ENCODE peak calls at places on chromosomes 13 and 19, in seven cellular contexts. One of them, this sample, is unnamed.

GRCh38 chr13:111383591-111384440 is 63.4 kb downstream of the TEX29 start:
- DNase-seq in A549: no peak
- DNase-seq in astrocyte of the cerebellum: no peak
- DNase-seq in activated T-cell treated with anti-CD3 and anti-CD28 coated beads, Interleukin-2, amount 50 U/mL, for 1 hour: no peak
- DNase-seq in WTC11: no peak
- DNase-seq in nephron progenitor cell: no peak
- DNase-seq in omental fat pad: no peak
- DNase-seq in this sample: no peak

GRCh38 chr13:75366380-75367280 is 115.3 kb downstream of the TBC1D4 start:
- DNase-seq in WTC11: no peak
- DNase-seq in omental fat pad: no peak
- DNase-seq in activated T-cell treated with anti-CD3 and anti-CD28 coated beads, Interleukin-2, amount 50 U/mL, for 1 hour: no peak
- DNase-seq in astrocyte of the cerebellum: no peak
- DNase-seq in nephron progenitor cell: no peak
- DNase-seq in A549: no peak
- DNase-seq in this sample: no peak

GRCh38 chr19:52138614-52139290 is 986 bp downstream of the ZNF616 start:
- DNase-seq in activated T-cell treated with anti-CD3 and anti-CD28 coated beads, Interleukin-2, amount 50 U/mL, for 1 hour: peak
- DNase-seq in A549: no peak
- DNase-seq in WTC11: peak
- DNase-seq in omental fat pad: no peak
- DNase-seq in astrocyte of the cerebellum: no peak
- DNase-seq in nephron progenitor cell: peak
- DNase-seq in this sample: peak

GRCh38 chr13:110216403-110217041 is 90.4 kb downstream of the COL4A1 start:
- DNase-seq in activated T-cell treated with anti-CD3 and anti-CD28 coated beads, Interleukin-2, amount 50 U/mL, for 1 hour: no peak
- DNase-seq in omental fat pad: no peak
- DNase-seq in A549: no peak
- DNase-seq in WTC11: no peak
- DNase-seq in astrocyte of the cerebellum: peak
- DNase-seq in nephron progenitor cell: no peak
- DNase-seq in this sample: no peak

GRCh38 chr19:56976300-56976699 is 135.8 kb upstream of the PEG3 start:
- DNase-seq in WTC11: no peak
- DNase-seq in omental fat pad: no peak
- DNase-seq in activated T-cell treated with anti-CD3 and anti-CD28 coated beads, Interleukin-2, amount 50 U/mL, for 1 hour: no peak
- DNase-seq in A549: no peak
- DNase-seq in nephron progenitor cell: no peak
- DNase-seq in astrocyte of the cerebellum: no peak
- DNase-seq in this sample: no peak

GRCh38 chr19:16168465-16169081 is 4.8 kb downstream of the CIB3 start:
- DNase-seq in astrocyte of the cerebellum: no peak
- DNase-seq in omental fat pad: no peak
- DNase-seq in A549: no peak
- DNase-seq in nephron progenitor cell: no peak
- DNase-seq in activated T-cell treated with anti-CD3 and anti-CD28 coated beads, Interleukin-2, amount 50 U/mL, for 1 hour: no peak
- DNase-seq in WTC11: no peak
- DNase-seq in this sample: no peak

GRCh38 chr13:48333976-48334375 is 30.4 kb downstream of the RB1 start:
- DNase-seq in WTC11: no peak
- DNase-seq in nephron progenitor cell: no peak
- DNase-seq in omental fat pad: no peak
- DNase-seq in A549: no peak
- DNase-seq in astrocyte of the cerebellum: no peak
- DNase-seq in activated T-cell treated with anti-CD3 and anti-CD28 coated beads, Interleukin-2, amount 50 U/mL, for 1 hour: no peak
- DNase-seq in this sample: no peak

GRCh38 chr13:75581874-75582640 is 32.5 kb downstream of the UCHL3 start:
- DNase-seq in astrocyte of the cerebellum: no peak
- DNase-seq in A549: no peak
- DNase-seq in activated T-cell treated with anti-CD3 and anti-CD28 coated beads, Interleukin-2, amount 50 U/mL, for 1 hour: no peak
- DNase-seq in nephron progenitor cell: no peak
- DNase-seq in omental fat pad: no peak
- DNase-seq in WTC11: no peak
- DNase-seq in this sample: no peak

GRCh38 chr19:14004619-14005380 is 1.3 kb downstream of the RFX1 start:
- DNase-seq in WTC11: no peak
- DNase-seq in activated T-cell treated with anti-CD3 and anti-CD28 coated beads, Interleukin-2, amount 50 U/mL, for 1 hour: no peak
- DNase-seq in nephron progenitor cell: no peak
- DNase-seq in A549: no peak
- DNase-seq in omental fat pad: no peak
- DNase-seq in astrocyte of the cerebellum: no peak
- DNase-seq in this sample: no peak

GRCh38 chr19:1591421-1592022 is 1.1 kb downstream of the MBD3 start:
- DNase-seq in astrocyte of the cerebellum: no peak
- DNase-seq in activated T-cell treated with anti-CD3 and anti-CD28 coated beads, Interleukin-2, amount 50 U/mL, for 1 hour: no peak
- DNase-seq in nephron progenitor cell: no peak
- DNase-seq in WTC11: no peak
- DNase-seq in A549: no peak
- DNase-seq in omental fat pad: no peak
- DNase-seq in this sample: no peak

GRCh38 chr13:27372896-27373295 is 51.5 kb upstream of the GTF3A start:
- DNase-seq in A549: peak
- DNase-seq in WTC11: peak
- DNase-seq in nephron progenitor cell: peak
- DNase-seq in omental fat pad: no peak
- DNase-seq in activated T-cell treated with anti-CD3 and anti-CD28 coated beads, Interleukin-2, amount 50 U/mL, for 1 hour: no peak
- DNase-seq in astrocyte of the cerebellum: no peak
- DNase-seq in this sample: no peak

GRCh38 chr13:104024416-104025170 is 958.4 kb upstream of the SLC10A2 start:
- DNase-seq in astrocyte of the cerebellum: no peak
- DNase-seq in nephron progenitor cell: no peak
- DNase-seq in A549: no peak
- DNase-seq in omental fat pad: no peak
- DNase-seq in activated T-cell treated with anti-CD3 and anti-CD28 coated beads, Interleukin-2, amount 50 U/mL, for 1 hour: no peak
- DNase-seq in WTC11: no peak
- DNase-seq in this sample: no peak

GRCh38 chr19:55986487-55986886 is at the start of gene NLRP5:
- DNase-seq in astrocyte of the cerebellum: no peak
- DNase-seq in WTC11: no peak
- DNase-seq in A549: no peak
- DNase-seq in activated T-cell treated with anti-CD3 and anti-CD28 coated beads, Interleukin-2, amount 50 U/mL, for 1 hour: no peak
- DNase-seq in omental fat pad: no peak
- DNase-seq in nephron progenitor cell: no peak
- DNase-seq in this sample: no peak

GRCh38 chr19:40594657-40595077 is 6.5 kb upstream of the LTBP4 start:
- DNase-seq in A549: peak
- DNase-seq in omental fat pad: no peak
- DNase-seq in nephron progenitor cell: no peak
- DNase-seq in astrocyte of the cerebellum: no peak
- DNase-seq in WTC11: no peak
- DNase-seq in activated T-cell treated with anti-CD3 and anti-CD28 coated beads, Interleukin-2, amount 50 U/mL, for 1 hour: no peak
- DNase-seq in this sample: no peak

GRCh38 chr19:38952395-38953165 is 21.8 kb downstream of the MRPS12 start:
- DNase-seq in astrocyte of the cerebellum: no peak
- DNase-seq in WTC11: peak
- DNase-seq in activated T-cell treated with anti-CD3 and anti-CD28 coated beads, Interleukin-2, amount 50 U/mL, for 1 hour: no peak
- DNase-seq in nephron progenitor cell: peak
- DNase-seq in omental fat pad: no peak
- DNase-seq in A549: peak
- DNase-seq in this sample: peak

GRCh38 chr19:40613669-40614594 is 12.8 kb downstream of the LTBP4 start:
- DNase-seq in WTC11: peak
- DNase-seq in omental fat pad: no peak
- DNase-seq in A549: peak
- DNase-seq in astrocyte of the cerebellum: no peak
- DNase-seq in activated T-cell treated with anti-CD3 and anti-CD28 coated beads, Interleukin-2, amount 50 U/mL, for 1 hour: peak
- DNase-seq in nephron progenitor cell: peak
- DNase-seq in this sample: peak

GRCh38 chr13:29441301-29441700 is 154.2 kb downstream of the SLC7A1 start:
- DNase-seq in nephron progenitor cell: no peak
- DNase-seq in astrocyte of the cerebellum: no peak
- DNase-seq in activated T-cell treated with anti-CD3 and anti-CD28 coated beads, Interleukin-2, amount 50 U/mL, for 1 hour: no peak
- DNase-seq in omental fat pad: no peak
- DNase-seq in A549: no peak
- DNase-seq in WTC11: no peak
- DNase-seq in this sample: no peak

GRCh38 chr13:25186187-25186586 is 14.1 kb upstream of the AMER2 start:
- DNase-seq in nephron progenitor cell: no peak
- DNase-seq in A549: no peak
- DNase-seq in WTC11: no peak
- DNase-seq in activated T-cell treated with anti-CD3 and anti-CD28 coated beads, Interleukin-2, amount 50 U/mL, for 1 hour: no peak
- DNase-seq in omental fat pad: no peak
- DNase-seq in astrocyte of the cerebellum: no peak
- DNase-seq in this sample: no peak

GRCh38 chr13:106103779-106104178 is 431.7 kb downstream of the EFNB2 start:
- DNase-seq in A549: peak
- DNase-seq in nephron progenitor cell: no peak
- DNase-seq in omental fat pad: no peak
- DNase-seq in WTC11: no peak
- DNase-seq in activated T-cell treated with anti-CD3 and anti-CD28 coated beads, Interleukin-2, amount 50 U/mL, for 1 hour: no peak
- DNase-seq in astrocyte of the cerebellum: no peak
- DNase-seq in this sample: no peak

GRCh38 chr13:22198001-22198400 is 527.1 kb downstream of the FGF9 start:
- DNase-seq in astrocyte of the cerebellum: no peak
- DNase-seq in activated T-cell treated with anti-CD3 and anti-CD28 coated beads, Interleukin-2, amount 50 U/mL, for 1 hour: no peak
- DNase-seq in WTC11: no peak
- DNase-seq in omental fat pad: no peak
- DNase-seq in A549: no peak
- DNase-seq in nephron progenitor cell: no peak
- DNase-seq in this sample: no peak

GRCh38 chr13:96075953-96076543 is 13.9 kb upstream of the HS6ST3 start:
- DNase-seq in omental fat pad: no peak
- DNase-seq in astrocyte of the cerebellum: no peak
- DNase-seq in activated T-cell treated with anti-CD3 and anti-CD28 coated beads, Interleukin-2, amount 50 U/mL, for 1 hour: no peak
- DNase-seq in A549: no peak
- DNase-seq in nephron progenitor cell: no peak
- DNase-seq in WTC11: no peak
- DNase-seq in this sample: no peak

GRCh38 chr13:80706164-80706471 is 365.2 kb upstream of the SPRY2 start:
- DNase-seq in A549: no peak
- DNase-seq in omental fat pad: no peak
- DNase-seq in WTC11: no peak
- DNase-seq in astrocyte of the cerebellum: no peak
- DNase-seq in activated T-cell treated with anti-CD3 and anti-CD28 coated beads, Interleukin-2, amount 50 U/mL, for 1 hour: no peak
- DNase-seq in nephron progenitor cell: no peak
- DNase-seq in this sample: no peak

GRCh38 chr13:85261757-85262346 is 537.4 kb downstream of the SLITRK6 start:
- DNase-seq in nephron progenitor cell: no peak
- DNase-seq in A549: no peak
- DNase-seq in omental fat pad: no peak
- DNase-seq in astrocyte of the cerebellum: no peak
- DNase-seq in activated T-cell treated with anti-CD3 and anti-CD28 coated beads, Interleukin-2, amount 50 U/mL, for 1 hour: no peak
- DNase-seq in WTC11: no peak
- DNase-seq in this sample: no peak

GRCh38 chr19:17075860-17076538 is 422 bp downstream of the MYO9B start:
- DNase-seq in nephron progenitor cell: no peak
- DNase-seq in A549: no peak
- DNase-seq in astrocyte of the cerebellum: no peak
- DNase-seq in omental fat pad: no peak
- DNase-seq in activated T-cell treated with anti-CD3 and anti-CD28 coated beads, Interleukin-2, amount 50 U/mL, for 1 hour: peak
- DNase-seq in WTC11: no peak
- DNase-seq in this sample: peak

GRCh38 chr19:3058009-3058820 is 4.1 kb downstream of the TLE5 start:
- DNase-seq in activated T-cell treated with anti-CD3 and anti-CD28 coated beads, Interleukin-2, amount 50 U/mL, for 1 hour: no peak
- DNase-seq in astrocyte of the cerebellum: no peak
- DNase-seq in A549: no peak
- DNase-seq in WTC11: no peak
- DNase-seq in omental fat pad: no peak
- DNase-seq in nephron progenitor cell: no peak
- DNase-seq in this sample: no peak

GRCh38 chr19:35552534-35553384 is 7.3 kb downstream of the TMEM147 start:
- DNase-seq in nephron progenitor cell: no peak
- DNase-seq in A549: no peak
- DNase-seq in activated T-cell treated with anti-CD3 and anti-CD28 coated beads, Interleukin-2, amount 50 U/mL, for 1 hour: no peak
- DNase-seq in astrocyte of the cerebellum: no peak
- DNase-seq in WTC11: no peak
- DNase-seq in omental fat pad: no peak
- DNase-seq in this sample: no peak

GRCh38 chr19:51644636-51645271 is 1.9 kb downstream of the SIGLEC14 start:
- DNase-seq in nephron progenitor cell: no peak
- DNase-seq in activated T-cell treated with anti-CD3 and anti-CD28 coated beads, Interleukin-2, amount 50 U/mL, for 1 hour: no peak
- DNase-seq in A549: no peak
- DNase-seq in astrocyte of the cerebellum: no peak
- DNase-seq in WTC11: no peak
- DNase-seq in omental fat pad: no peak
- DNase-seq in this sample: no peak

GRCh38 chr13:42398542-42398941 is 126.6 kb downstream of the AKAP11 start:
- DNase-seq in nephron progenitor cell: no peak
- DNase-seq in activated T-cell treated with anti-CD3 and anti-CD28 coated beads, Interleukin-2, amount 50 U/mL, for 1 hour: no peak
- DNase-seq in omental fat pad: no peak
- DNase-seq in astrocyte of the cerebellum: no peak
- DNase-seq in A549: no peak
- DNase-seq in WTC11: no peak
- DNase-seq in this sample: no peak

GRCh38 chr13:80251403-80251802 is 89.5 kb downstream of the SPRY2 start:
- DNase-seq in A549: peak
- DNase-seq in astrocyte of the cerebellum: no peak
- DNase-seq in activated T-cell treated with anti-CD3 and anti-CD28 coated beads, Interleukin-2, amount 50 U/mL, for 1 hour: no peak
- DNase-seq in omental fat pad: no peak
- DNase-seq in WTC11: no peak
- DNase-seq in nephron progenitor cell: no peak
- DNase-seq in this sample: no peak

GRCh38 chr19:57165846-57166245 is 1.4 kb downstream of the DUXA start:
- DNase-seq in WTC11: no peak
- DNase-seq in activated T-cell treated with anti-CD3 and anti-CD28 coated beads, Interleukin-2, amount 50 U/mL, for 1 hour: no peak
- DNase-seq in astrocyte of the cerebellum: no peak
- DNase-seq in omental fat pad: no peak
- DNase-seq in A549: no peak
- DNase-seq in nephron progenitor cell: no peak
- DNase-seq in this sample: no peak

GRCh38 chr13:36710396-36710795 is 36.6 kb downstream of the SERTM1 start:
- DNase-seq in activated T-cell treated with anti-CD3 and anti-CD28 coated beads, Interleukin-2, amount 50 U/mL, for 1 hour: no peak
- DNase-seq in astrocyte of the cerebellum: no peak
- DNase-seq in omental fat pad: no peak
- DNase-seq in nephron progenitor cell: no peak
- DNase-seq in WTC11: no peak
- DNase-seq in A549: no peak
- DNase-seq in this sample: no peak

GRCh38 chr19:14147797-14148605 is 11.6 kb upstream of the ASF1B start:
- DNase-seq in activated T-cell treated with anti-CD3 and anti-CD28 coated beads, Interleukin-2, amount 50 U/mL, for 1 hour: peak
- DNase-seq in WTC11: peak
- DNase-seq in astrocyte of the cerebellum: peak
- DNase-seq in A549: peak
- DNase-seq in omental fat pad: peak
- DNase-seq in nephron progenitor cell: peak
- DNase-seq in this sample: peak